ENCODE peak calls at places on chromosomes 6 and 20, in six cellular contexts. T is stromal cell of bone marrow; A is ovary; M is fibroblast of the aortic adventitia; H is CD4-positive, alpha-beta T cell; J is epithelial cell of esophagus. C is an unnamed sample.

GRCh38 chr6:129605962-129606361 is 104.0 kb downstream of the ARHGAP18 start:
- DNase-seq in T (no peak), A (no peak), J (no peak), M (no peak), H (no peak), C (no peak)

GRCh38 chr20:12882832-12883506 is 125.8 kb upstream of the SPTLC3 start:
- DNase-seq in T (peak; percentile 5), A (no peak), H (no peak), J (peak; percentile 46), M (peak; percentile 42), C (no peak)

GRCh38 chr6:167429353-167429752 is 104.5 kb downstream of the TTLL2 start:
- DNase-seq in J (no peak), M (no peak), H (no peak), T (no peak), A (no peak), C (no peak)

GRCh38 chr6:139708342-139709199 is 334.1 kb upstream of the CITED2 start:
- DNase-seq in H (no peak), A (no peak), M (peak; percentile 92), J (peak; percentile 39), T (no peak), C (peak; percentile 58)

GRCh38 chr6:147779624-147780023 is 271.1 kb downstream of the SAMD5 start:
- DNase-seq in T (no peak), J (no peak), A (no peak), M (no peak), H (no peak), C (no peak)

GRCh38 chr6:37663016-37663810 is 34.5 kb downstream of the MDGA1 start:
- DNase-seq in M (peak; percentile 36), H (no peak), A (no peak), T (no peak), J (no peak), C (no peak)

GRCh38 chr20:38805502-38805957 is at the start of gene PPP1R16B:
- DNase-seq in H (peak; percentile 74), T (no peak), J (no peak), A (no peak), M (no peak), C (no peak)

GRCh38 chr6:150403458-150404245 is 34.8 kb downstream of the IYD start:
- DNase-seq in J (peak; percentile 85), H (no peak), T (peak; percentile 93), M (peak; percentile 96), A (no peak), C (no peak)

GRCh38 chr20:63835031-63835858 is 4.2 kb upstream of the ZBTB46 start:
- DNase-seq in J (peak; percentile 90), A (peak; percentile 93), M (peak; percentile 98), T (peak; percentile 89), H (no peak), C (peak; percentile 94)

GRCh38 chr6:154487367-154488275 is 22.9 kb downstream of the CNKSR3 start:
- DNase-seq in A (no peak), J (no peak), T (no peak), M (no peak), H (no peak), C (no peak)

GRCh38 chr6:146429831-146430230 is 113.8 kb upstream of the RAB32 start:
- DNase-seq in T (no peak), A (no peak), J (no peak), H (no peak), M (no peak), C (no peak)

GRCh38 chr6:1820165-1820564 is 210.4 kb downstream of the FOXC1 start:
- DNase-seq in A (no peak), T (no peak), J (no peak), M (peak; percentile 90), H (no peak), C (peak; percentile 43)

GRCh38 chr6:34574647-34575293 is 18.6 kb upstream of the SPDEF start:
- DNase-seq in T (no peak), J (no peak), A (no peak), H (no peak), M (no peak), C (no peak)

GRCh38 chr6:86744048-86744447 is 193.3 kb upstream of the HTR1E start:
- DNase-seq in T (no peak), A (no peak), H (no peak), M (no peak), J (no peak), C (no peak)

GRCh38 chr6:20444786-20445271 is 43.1 kb downstream of the E2F3 start:
- DNase-seq in T (peak; percentile 35), J (peak; percentile 41), A (no peak), H (no peak), M (peak; percentile 27), C (no peak)

GRCh38 chr6:17820055-17820454 is 113.3 kb upstream of the NUP153 start:
- DNase-seq in H (no peak), J (peak; percentile 1), M (no peak), A (no peak), T (no peak), C (no peak)

GRCh38 chr20:3633913-3634478 is 29.2 kb downstream of the GFRA4 start:
- DNase-seq in M (no peak), A (no peak), T (no peak), H (no peak), J (no peak), C (no peak)

GRCh38 chr6:89122625-89123024 is 4.8 kb upstream of the SRSF12 start:
- DNase-seq in A (no peak), M (peak; percentile 52), T (no peak), J (peak; percentile 56), H (no peak), C (no peak)

GRCh38 chr6:88785478-88785877 is 177.9 kb downstream of the RNGTT start:
- DNase-seq in T (peak; percentile 7), J (no peak), H (no peak), A (no peak), M (no peak), C (no peak)

GRCh38 chr6:38933426-38933825 is 115.2 kb upstream of the GLP1R start:
- DNase-seq in M (peak; percentile 8), A (no peak), H (no peak), J (peak; percentile 42), T (peak; percentile 15), C (no peak)

GRCh38 chr6:35148167-35148741 is 7.1 kb upstream of the TCP11 start:
- DNase-seq in H (no peak), T (peak; percentile 73), J (peak; percentile 36), M (peak; percentile 57), A (no peak), C (no peak)

GRCh38 chr20:51624157-51624731 is 81.7 kb upstream of the NFATC2 start:
- DNase-seq in M (peak; percentile 48), J (peak; percentile 64), A (no peak), T (peak; percentile 18), H (peak; percentile 50), C (peak; percentile 28)

GRCh38 chr6:158799051-158799792 is 19.9 kb downstream of the EZR start:
- DNase-seq in A (peak; percentile 38), M (peak; percentile 82), J (peak; percentile 60), H (no peak), T (no peak), C (no peak)

C was measured in GM04504.